ENCODE peak calls at places on chromosomes 13 and 19, in seven cellular contexts. X is H9, U is IMR-90, J is mesendoderm, L is H1, N is neuronal stem cell, C is trophoblast cell. B is an unnamed sample.
A peak's percentile ranks its signal among the peaks of the same experiment; 100 is the strongest.

GRCh38 chr19:12973236-12973635 is 3.9 kb downstream of the DAND5 start:
- DNase-seq in X (peak; percentile 23), U (no peak), J (no peak), L (no peak), N (no peak), C (no peak), B (no peak)

GRCh38 chr13:100139822-100140221 is 50.9 kb downstream of the PCCA start:
- DNase-seq in X (no peak), U (peak; percentile 67), J (no peak), L (no peak), N (no peak), C (no peak), B (peak; percentile 33)

GRCh38 chr19:4980087-4980486 is 11.2 kb downstream of the KDM4B start:
- DNase-seq in X (no peak), U (no peak), J (no peak), L (no peak), N (no peak), C (peak; percentile 98), B (no peak)

GRCh38 chr13:106533940-106534843 is 1.3 kb downstream of the EFNB2 start:
- DNase-seq in X (no peak), U (peak; percentile 63), J (peak; percentile 78), L (peak; percentile 72), N (no peak), C (peak; percentile 40), B (peak; percentile 83)

GRCh38 chr19:51020988-51021651 is 1.6 kb upstream of the KLK10 start:
- DNase-seq in X (no peak), U (peak; percentile 51), J (peak; percentile 57), L (no peak), N (peak; percentile 38), C (peak; percentile 47), B (peak; percentile 47)

GRCh38 chr13:76825415-76825814 is 60.8 kb downstream of the KCTD12 start:
- DNase-seq in X (no peak), U (peak; percentile 33), J (no peak), L (no peak), N (no peak), C (no peak), B (no peak)

GRCh38 chr19:46605356-46605821 is 4.3 kb downstream of the CALM3 start:
- DNase-seq in X (no peak), U (no peak), J (no peak), L (no peak), N (no peak), C (no peak), B (no peak)

GRCh38 chr19:11698231-11698630 is 40.5 kb downstream of the ZNF823 start:
- DNase-seq in X (no peak), U (no peak), J (no peak), L (no peak), N (no peak), C (peak; percentile 91), B (no peak)

GRCh38 chr13:113774177-113775107 is 15.4 kb downstream of the TMEM255B start:
- DNase-seq in X (no peak), U (peak; percentile 19), J (no peak), L (no peak), N (no peak), C (no peak), B (peak; percentile 22)

GRCh38 chr19:37932985-37933953 is 26.3 kb downstream of the SIPA1L3 start:
- DNase-seq in X (peak; percentile 48), U (peak; percentile 61), J (peak; percentile 28), L (no peak), N (no peak), C (no peak), B (peak; percentile 65)
- H3K18ac ChIP-seq in X (no peak overlapping the region), U (no peak overlapping the region), J (peak overlapping the region; percentile 41), L (peak overlapping the region; percentile 92), N (peak overlapping the region; percentile 54), C (no peak overlapping the region), B (no peak overlapping the region)

DNA sequence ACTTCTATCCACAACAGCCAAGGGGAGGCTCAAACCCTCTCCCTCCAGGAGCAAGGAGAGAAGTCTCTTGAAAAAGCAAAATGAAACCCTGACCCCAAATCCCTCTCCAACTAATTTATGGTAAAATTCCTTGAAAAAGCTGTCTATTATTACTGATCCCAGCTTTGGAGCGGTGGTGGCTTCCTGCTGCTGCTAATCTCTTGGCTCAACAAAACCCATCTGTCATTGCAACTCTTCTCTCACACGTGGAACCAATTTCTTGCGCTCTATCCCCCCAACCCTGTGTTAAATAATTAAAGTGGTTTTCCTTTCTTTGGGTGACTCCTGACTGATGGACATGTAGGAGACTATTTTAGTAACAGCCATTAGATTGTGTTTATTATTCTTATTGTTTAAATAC is 64.1 kb upstream of the OXGR1 start:
- DNase-seq in X (no peak), U (no peak), J (no peak), L (no peak), N (no peak), C (no peak), B (no peak)
- H3K18ac ChIP-seq in X (no peak overlapping the region), U (no peak overlapping the region), J (no peak overlapping the region), L (no peak overlapping the region), N (no peak overlapping the region), C (no peak overlapping the region), B (no peak overlapping the region)

GRCh38 chr19:10037809-10038208 is 24.5 kb downstream of the RDH8 start:
- DNase-seq in X (no peak), U (no peak), J (no peak), L (no peak), N (no peak), C (no peak), B (no peak)
- H3K18ac ChIP-seq in X (no peak overlapping the region), U (no peak overlapping the region), J (no peak overlapping the region), L (no peak overlapping the region), N (no peak overlapping the region), C (no peak overlapping the region), B (no peak overlapping the region)

DNA sequence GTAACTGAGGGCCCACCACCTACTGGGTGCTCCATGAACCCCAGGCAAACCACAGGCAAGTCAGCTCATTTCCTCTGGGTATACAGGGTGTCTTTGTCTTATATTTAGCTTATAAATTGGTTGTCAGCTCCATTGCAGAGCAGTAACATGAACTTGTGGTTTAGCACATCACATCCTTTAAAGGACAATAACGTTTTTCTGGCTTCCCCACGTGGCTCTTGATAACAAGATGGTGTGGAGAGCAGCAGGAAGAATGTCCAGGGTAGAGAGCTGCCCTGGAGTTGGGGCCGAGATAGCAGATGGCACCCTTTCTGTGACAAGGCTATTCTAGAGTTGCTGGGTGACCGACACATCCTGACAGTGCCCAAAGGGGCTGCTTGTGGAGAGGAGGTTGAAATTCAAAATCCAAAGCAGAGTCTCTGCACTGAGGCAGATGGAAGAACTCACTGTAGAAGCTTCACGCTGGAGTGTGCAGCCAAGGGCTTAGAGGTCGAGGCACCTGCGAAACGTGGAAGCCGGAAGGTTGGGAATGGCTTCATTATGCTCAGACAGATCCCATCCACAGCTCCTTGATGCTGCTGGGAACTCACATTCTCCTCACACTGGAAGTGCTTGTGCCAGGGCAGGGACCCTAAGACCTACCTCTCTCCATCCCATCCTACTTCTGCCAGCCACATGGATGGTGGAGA is 133.0 kb upstream of the FRY start:
- DNase-seq in X (no peak), U (no peak), J (no peak), L (no peak), N (no peak), C (no peak), B (no peak)
- H3K18ac ChIP-seq in X (no peak overlapping the region), U (no peak overlapping the region), J (no peak overlapping the region), L (peak overlapping the region; percentile 52), N (no peak overlapping the region), C (no peak overlapping the region), B (peak overlapping the region; percentile 34)

GRCh38 chr13:95124959-95125358 is 176.3 kb downstream of the ABCC4 start:
- DNase-seq in X (no peak), U (no peak), J (no peak), L (no peak), N (no peak), C (no peak), B (no peak)

GRCh38 chr13:95123726-95124125 is 177.5 kb downstream of the ABCC4 start:
- DNase-seq in X (no peak), U (no peak), J (no peak), L (no peak), N (no peak), C (no peak), B (no peak)

GRCh38 chr13:95120650-95121049 is 180.6 kb downstream of the ABCC4 start:
- DNase-seq in X (no peak), U (no peak), J (no peak), L (no peak), N (no peak), C (no peak), B (no peak)

GRCh38 chr13:95121516-95121915 is 179.7 kb downstream of the ABCC4 start:
- DNase-seq in X (no peak), U (no peak), J (no peak), L (no peak), N (no peak), C (no peak), B (no peak)

DNA sequence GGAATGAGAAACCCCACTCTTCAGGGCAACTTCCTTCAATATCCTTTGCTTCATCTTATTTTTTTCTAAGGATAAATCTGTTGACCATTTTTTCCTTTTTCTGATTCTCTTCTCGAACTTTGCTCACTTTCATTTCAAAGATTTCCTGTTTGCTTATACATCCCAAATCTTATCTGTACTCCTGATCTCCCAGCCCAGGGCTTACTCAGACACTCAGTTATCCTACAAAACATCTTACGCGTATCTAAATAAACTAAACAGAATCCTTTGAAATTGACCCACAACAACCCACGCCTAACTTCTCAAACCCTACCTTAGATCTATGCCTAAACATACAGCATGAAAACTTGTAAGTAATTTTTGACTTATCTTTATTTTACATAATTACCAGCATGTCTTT is 179.2 kb downstream of the ABCC4 start:
- DNase-seq in X (no peak), U (peak; percentile 11), J (no peak), L (no peak), N (no peak), C (no peak), B (peak; percentile 31)
- H3K18ac ChIP-seq in X (no peak overlapping the region), U (no peak overlapping the region), J (no peak overlapping the region), L (no peak overlapping the region), N (no peak overlapping the region), C (no peak overlapping the region), B (no peak overlapping the region)

B was measured in mesenchymal stem cell.